ENCODE peak calls at places on chromosomes 1 and 21, in nine cellular contexts. S, J, B, V, Z, F, U, N and E are unnamed samples.

GRCh38 chr1:16146888-16147614 is 8.8 kb downstream of the EPHA2 start:
- DNase-seq in S (peak; percentile 74), J (no peak), B (no peak), V (no peak), Z (peak; percentile 85), F (no peak), U (no peak), N (no peak), E (no peak)

GRCh38 chr1:153790996-153791855 is 16.0 kb downstream of the SLC27A3 start:
- DNase-seq in S (peak; percentile 95), J (peak; percentile 85), B (peak; percentile 95), V (no peak), Z (peak; percentile 83), F (no peak), U (peak; percentile 82), N (peak; percentile 85), E (peak; percentile 93)

GRCh38 chr1:223717695-223718363 is 5.5 kb downstream of the CAPN2 start:
- DNase-seq in S (no peak), J (no peak), B (peak; percentile 86), V (no peak), Z (no peak), F (peak; percentile 74), U (no peak), N (no peak), E (no peak)

GRCh38 chr1:248686815-248687214 is 15.8 kb downstream of the OR14I1 start:
- DNase-seq in S (no peak), J (no peak), B (peak; percentile 14), V (no peak), Z (no peak), F (no peak), U (peak; percentile 32), N (no peak), E (peak; percentile 74)

GRCh38 chr1:9722378-9722749 is 70.8 kb downstream of the PIK3CD start:
- DNase-seq in S (no peak), J (no peak), B (no peak), V (no peak), Z (no peak), F (no peak), U (no peak), N (no peak), E (no peak)

GRCh38 chr21:30190554-30190953 is 23.9 kb upstream of the CLDN17 start:
- DNase-seq in S (no peak), J (no peak), B (no peak), V (no peak), Z (no peak), F (no peak), U (no peak), N (no peak), E (no peak)

GRCh38 chr21:41442496-41443186 is 16.6 kb downstream of the MX1 start:
- DNase-seq in S (no peak), J (no peak), B (no peak), V (no peak), Z (peak; percentile 60), F (no peak), U (no peak), N (no peak), E (no peak)

GRCh38 chr1:51642739-51643142 is 25.8 kb downstream of the OSBPL9 start:
- DNase-seq in S (peak; percentile 95), J (peak; percentile 85), B (no peak), V (no peak), Z (peak; percentile 93), F (no peak), U (no peak), N (no peak), E (no peak)

GRCh38 chr1:17837631-17838030 is 82.5 kb downstream of the ACTL8 start:
- DNase-seq in S (peak; percentile 49), J (no peak), B (no peak), V (no peak), Z (no peak), F (no peak), U (no peak), N (no peak), E (no peak)

GRCh38 chr1:21302747-21303715 is 12.8 kb upstream of the ECE1 start:
- DNase-seq in S (peak; percentile 83), J (peak; percentile 77), B (no peak), V (no peak), Z (peak; percentile 85), F (peak; percentile 49), U (no peak), N (no peak), E (no peak)

GRCh38 chr1:51316764-51317120 is 13.6 kb downstream of the TTC39A start:
- DNase-seq in S (no peak), J (no peak), B (peak; percentile 49), V (no peak), Z (peak; percentile 30), F (no peak), U (no peak), N (no peak), E (no peak)

GRCh38 chr1:208682664-208683013 is 438.5 kb upstream of the PLXNA2 start:
- DNase-seq in S (no peak), J (no peak), B (no peak), V (no peak), Z (no peak), F (no peak), U (no peak), N (no peak), E (no peak)

GRCh38 chr1:63713627-63714481 is 60.0 kb upstream of the ROR1 start:
- DNase-seq in S (peak; percentile 87), J (peak; percentile 55), B (no peak), V (no peak), Z (peak; percentile 90), F (peak; percentile 59), U (no peak), N (no peak), E (peak; percentile 10)

GRCh38 chr21:34835526-34835925 is 166.7 kb downstream of the CLIC6 start:
- DNase-seq in S (peak; percentile 69), J (no peak), B (peak; percentile 97), V (no peak), Z (no peak), F (peak; percentile 59), U (no peak), N (peak; percentile 65), E (no peak)

GRCh38 chr1:87169250-87169910 is 159.3 kb upstream of the LMO4 start:
- DNase-seq in S (no peak), J (no peak), B (no peak), V (peak; percentile 26), Z (peak; percentile 25), F (no peak), U (no peak), N (no peak), E (no peak)

GRCh38 chr1:36576118-36576517 is 93.4 kb upstream of the CSF3R start:
- DNase-seq in S (peak; percentile 53), J (no peak), B (peak; percentile 51), V (peak; percentile 84), Z (no peak), F (peak; percentile 96), U (peak; percentile 30), N (no peak), E (peak; percentile 35)

GRCh38 chr1:243421784-243422183 is 165.9 kb downstream of the SDCCAG8 start:
- DNase-seq in S (peak; percentile 84), J (peak; percentile 58), B (peak; percentile 78), V (no peak), Z (peak; percentile 91), F (peak; percentile 71), U (no peak), N (peak; percentile 24), E (peak; percentile 13)

GRCh38 chr1:58909162-58909560 is 125.3 kb upstream of the JUN start:
- DNase-seq in S (peak; percentile 64), J (no peak), B (peak; percentile 20), V (no peak), Z (peak; percentile 70), F (no peak), U (no peak), N (no peak), E (no peak)

GRCh38 chr21:41507521-41508414 is at the start of gene TMPRSS2:
- DNase-seq in S (no peak), J (no peak), B (no peak), V (no peak), Z (no peak), F (peak; percentile 91), U (no peak), N (no peak), E (no peak)

GRCh38 chr1:222880586-222880985 is 65.7 kb downstream of the DISP1 start:
- DNase-seq in S (peak; percentile 50), J (peak; percentile 29), B (peak; percentile 16), V (no peak), Z (peak; percentile 77), F (no peak), U (no peak), N (no peak), E (no peak)

GRCh38 chr1:75614455-75615379 is 3.8 kb upstream of the SLC44A5 start:
- DNase-seq in S (peak; percentile 34), J (no peak), B (no peak), V (peak; percentile 68), Z (peak; percentile 34), F (peak; percentile 92), U (peak; percentile 49), N (no peak), E (peak; percentile 56)

GRCh38 chr1:6638226-6638625 is 13.6 kb downstream of the THAP3 start:
- DNase-seq in S (peak; percentile 69), J (peak; percentile 49), B (no peak), V (no peak), Z (peak; percentile 73), F (no peak), U (no peak), N (no peak), E (no peak)

GRCh38 chr1:76868916-76869315 is 1.6 kb downstream of the ST6GALNAC5 start:
- DNase-seq in S (no peak), J (no peak), B (no peak), V (peak; percentile 20), Z (no peak), F (peak; percentile 80), U (no peak), N (no peak), E (no peak)

GRCh38 chr1:206590025-206590834 is 22.0 kb downstream of the EIF2D start:
- DNase-seq in S (peak; percentile 34), J (no peak), B (peak; percentile 51), V (no peak), Z (peak; percentile 82), F (peak; percentile 70), U (no peak), N (no peak), E (peak; percentile 58)
- TF ChIP-seq CTCF in S (peak; percentile 46), J (peak; percentile 20), B (peak; percentile 8), V (peak; percentile 49), Z (peak; percentile 28), F (peak; percentile 74), U (peak; percentile 70), N (no peak), E (peak; percentile 50)

GRCh38 chr1:175178456-175178855 is 14.1 kb downstream of the KIAA0040 start:
- DNase-seq in S (no peak), J (no peak), B (no peak), V (no peak), Z (no peak), F (no peak), U (no peak), N (no peak), E (no peak)
- TF ChIP-seq CTCF in S (no peak), J (no peak), B (no peak), V (no peak), Z (no peak), F (no peak), U (no peak), N (no peak), E (no peak)

GRCh38 chr1:110674337-110675059 is at the start of gene KCNA3:
- DNase-seq in S (peak; percentile 9), J (no peak), B (no peak), V (peak; percentile 66), Z (no peak), F (peak; percentile 92), U (peak; percentile 67), N (no peak), E (peak; percentile 67)
- TF ChIP-seq CTCF in S (no peak), J (no peak), B (no peak), V (peak; percentile 21), Z (no peak), F (peak; percentile 55), U (peak; percentile 36), N (no peak), E (peak; percentile 9)

GRCh38 chr1:114335273-114335672 is 175.7 kb downstream of the TRIM33 start:
- DNase-seq in S (no peak), J (no peak), B (no peak), V (no peak), Z (no peak), F (no peak), U (no peak), N (no peak), E (no peak)
- TF ChIP-seq CTCF in S (no peak), J (no peak), B (no peak), V (no peak), Z (no peak), F (no peak), U (no peak), N (no peak), E (no peak)